ENCODE peak calls at places on chromosome 12, in nine cellular contexts. F, I, G, Z, O, U, K, S and B are unnamed samples.

GRCh38 chr12:32765906-32766305 is 10.2 kb upstream of the YARS2 start:
- DNase-seq in F (no peak), Z (no peak), I (no peak), O (no peak), K (no peak), S (peak; percentile 62), U (no peak), G (no peak), B (no peak)

GRCh38 chr12:8709124-8709830 is 11.5 kb downstream of the RIMKLB start:
- DNase-seq in Z (no peak), O (peak; percentile 23), S (no peak), F (no peak), K (peak; percentile 60), G (no peak), U (no peak), I (no peak), B (no peak)

GRCh38 chr12:81797100-81797499 is 38.0 kb upstream of the PPFIA2 start:
- DNase-seq in O (no peak), G (peak; percentile 71), F (peak; percentile 1), S (no peak), U (no peak), Z (no peak), I (no peak), K (peak; percentile 8), B (no peak)

GRCh38 chr12:32399373-32400113 is at the start of gene FGD4:
- DNase-seq in U (peak; percentile 60), Z (peak; percentile 13), F (peak; percentile 88), I (peak; percentile 81), O (peak; percentile 91), S (peak; percentile 82), G (peak; percentile 92), K (peak; percentile 92), B (peak; percentile 86)

GRCh38 chr12:19288603-19289244 is 150.6 kb upstream of the AEBP2 start:
- DNase-seq in Z (no peak), G (peak; percentile 79), K (peak; percentile 58), F (peak; percentile 38), I (no peak), U (no peak), S (peak; percentile 58), O (no peak), B (no peak)

GRCh38 chr12:117091758-117092510 is 7.3 kb downstream of the TESC start:
- DNase-seq in U (no peak), O (no peak), Z (no peak), K (no peak), F (no peak), G (no peak), S (no peak), I (no peak), B (no peak)

GRCh38 chr12:22626429-22626828 is 1.5 kb downstream of the ETNK1 start:
- DNase-seq in K (peak; percentile 42), G (no peak), U (no peak), F (no peak), O (no peak), Z (no peak), I (no peak), S (peak; percentile 59), B (no peak)

GRCh38 chr12:21337453-21337852 is 2.7 kb upstream of the SLCO1A2 start:
- DNase-seq in O (no peak), K (no peak), I (no peak), G (no peak), S (no peak), Z (no peak), U (no peak), F (no peak), B (no peak)

GRCh38 chr12:57166971-57167371 is 19.6 kb upstream of the LRP1-AS start:
- DNase-seq in K (peak; percentile 17), I (no peak), O (no peak), G (no peak), F (peak; percentile 90), U (no peak), S (peak; percentile 87), Z (no peak), B (no peak)

DNA sequence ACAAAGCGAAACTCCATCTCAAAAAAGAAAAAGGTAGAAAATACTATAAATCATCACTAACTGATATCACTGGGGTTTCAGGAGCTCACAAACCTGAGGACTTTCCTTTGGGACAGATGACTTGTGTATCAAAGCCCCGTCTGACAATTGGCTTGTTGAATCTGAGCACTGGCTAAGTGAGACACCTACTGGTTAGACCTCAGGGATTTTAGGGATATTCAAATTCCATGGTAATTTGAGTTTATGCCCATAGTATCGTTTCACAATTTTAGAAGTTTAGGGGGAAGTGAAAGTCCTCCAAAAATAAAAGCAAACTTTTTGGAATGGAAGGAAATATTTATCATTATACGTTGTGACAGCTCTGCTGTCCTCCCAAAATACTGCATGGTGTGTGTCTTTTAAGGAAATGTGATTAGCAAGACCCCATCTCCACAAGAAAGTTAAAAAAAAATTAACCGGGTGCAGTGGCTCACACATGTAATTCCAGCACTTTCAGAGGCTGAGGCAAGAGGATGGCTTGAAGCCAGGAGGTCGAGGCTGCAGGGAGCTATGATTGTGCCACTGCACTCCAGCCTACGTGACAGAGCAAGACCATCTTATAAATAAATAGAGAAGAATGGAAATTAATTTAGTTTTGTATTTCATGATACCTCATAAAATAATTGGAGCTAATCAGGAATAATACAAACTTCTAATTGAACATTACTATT is 49.2 kb downstream of the FBXL14 start:
- DNase-seq in I (no peak), S (peak; percentile 35), K (peak; percentile 32), U (no peak), G (peak; percentile 47), F (no peak), O (no peak), Z (no peak), B (no peak)
- TF ChIP-seq CTCF in I (no peak), S (peak; percentile 48), K (no peak), U (no peak), G (peak; percentile 44), F (peak; percentile 52), O (no peak), Z (peak; percentile 34), B (no peak)

DNA sequence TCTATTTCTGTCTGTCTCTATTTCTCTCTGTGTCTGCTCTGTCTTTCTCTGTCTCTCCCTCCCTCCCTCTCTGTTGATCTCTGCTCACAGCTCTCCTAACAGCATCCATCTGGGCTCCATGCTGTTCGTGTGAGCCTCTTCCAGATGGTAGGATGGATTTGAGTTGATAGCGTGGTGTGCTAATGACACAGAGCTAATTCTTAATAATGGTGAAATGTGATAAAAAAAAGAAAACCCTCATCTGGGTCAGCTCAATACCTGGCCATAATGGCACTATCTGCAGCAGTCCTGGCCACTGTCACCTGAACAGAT is 96.4 kb downstream of the AACS start:
- DNase-seq in I (no peak), Z (no peak), G (no peak), F (no peak), S (no peak), U (no peak), O (no peak), K (no peak), B (no peak)
- TF ChIP-seq CTCF in I (no peak), Z (no peak), G (no peak), F (no peak), S (no peak), U (no peak), O (no peak), K (no peak), B (no peak)

DNA sequence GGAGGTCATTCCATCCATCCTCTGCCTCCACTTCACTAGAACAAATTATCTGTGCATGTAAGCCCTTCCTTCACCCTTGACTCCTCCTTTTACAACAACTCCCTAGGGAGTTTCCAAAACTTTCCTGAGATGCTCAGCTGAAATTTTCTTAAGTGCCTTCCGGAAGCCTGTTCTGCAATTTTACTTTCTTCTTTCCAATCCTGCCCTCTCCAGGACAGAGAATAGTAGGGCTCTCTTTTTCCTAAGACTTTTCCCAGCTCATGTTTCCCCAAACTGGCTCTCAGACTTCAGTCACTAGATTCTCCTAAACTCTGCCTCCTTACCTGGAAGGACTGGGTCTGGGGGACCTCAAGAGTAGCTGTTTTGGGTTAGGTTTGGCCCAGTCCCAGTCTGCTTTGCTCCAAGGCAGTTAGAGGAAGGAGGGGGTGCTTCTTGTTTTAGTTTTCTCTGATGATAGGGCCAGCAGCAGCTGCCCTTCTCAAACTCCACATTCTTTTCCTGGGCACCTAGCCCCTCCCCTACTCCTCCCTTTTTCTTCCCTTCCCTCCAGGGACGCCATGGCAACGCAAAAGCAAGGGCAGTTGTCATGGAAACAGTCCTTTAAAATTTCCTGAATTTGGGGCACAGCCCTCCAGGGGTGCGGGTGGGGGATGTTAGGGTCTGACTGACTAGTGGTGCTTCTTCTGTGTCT is 17.1 kb downstream of the PPP1R1A start:
- DNase-seq in I (no peak), Z (no peak), G (peak; percentile 88), S (no peak), F (no peak), O (no peak), U (no peak), K (no peak), B (no peak)
- TF ChIP-seq CTCF in I (no peak), Z (no peak), G (peak; percentile 47), S (no peak), F (no peak), O (no peak), U (no peak), K (no peak), B (no peak)

DNA sequence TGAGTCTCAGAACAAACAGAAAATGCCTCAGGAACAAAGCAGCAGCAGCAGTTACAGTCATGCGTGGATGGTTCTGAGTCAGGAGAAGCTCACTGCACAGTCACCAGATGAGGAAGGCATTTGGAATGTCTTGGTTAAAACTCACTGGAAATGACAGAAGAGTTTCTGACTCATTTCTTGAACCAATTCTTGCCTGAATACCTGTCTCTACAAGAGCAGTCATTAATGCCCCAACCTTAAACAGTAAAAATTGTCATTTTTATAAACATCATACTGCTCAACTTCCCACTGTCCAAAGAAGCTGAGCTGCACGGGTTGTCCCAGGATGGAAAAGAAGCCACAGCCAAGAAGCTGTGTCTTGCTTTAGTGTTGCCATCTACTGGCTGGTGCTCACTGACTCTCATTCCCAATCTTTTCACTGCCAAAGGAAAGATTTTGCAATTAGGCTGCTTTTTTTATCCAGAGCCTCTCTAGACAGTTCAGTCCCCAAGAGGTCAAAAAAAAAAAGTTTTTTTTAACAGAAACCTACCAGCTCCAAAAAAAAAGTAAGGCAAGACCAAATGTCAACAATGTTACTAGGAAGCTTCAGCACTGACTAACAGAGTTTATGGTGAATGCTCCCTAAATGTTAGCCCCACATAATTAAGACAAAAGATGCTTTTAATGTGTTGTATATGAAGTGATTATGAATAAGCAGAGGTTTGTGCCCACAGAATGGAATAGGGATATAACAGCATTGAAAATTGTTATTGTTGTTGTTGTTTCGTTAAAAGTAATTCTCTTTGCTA is 40.4 kb downstream of the KICS2 start:
- DNase-seq in S (peak; percentile 99), Z (peak; percentile 91), U (no peak), O (peak; percentile 33), G (peak; percentile 42), K (peak; percentile 87), F (peak; percentile 69), I (peak; percentile 44), B (no peak)
- TF ChIP-seq CTCF in S (peak; percentile 77), Z (peak; percentile 67), U (no peak), O (peak; percentile 63), G (peak; percentile 62), K (peak; percentile 24), F (peak; percentile 74), I (peak; percentile 69), B (no peak)

GRCh38 chr12:14774074-14774943 is 29.0 kb downstream of the WBP11 start:
- DNase-seq in F (peak; percentile 97), S (peak; percentile 95), Z (peak; percentile 85), G (peak; percentile 99), I (peak; percentile 98), O (peak; percentile 96), U (peak; percentile 93), K (peak; percentile 95), B (peak; percentile 87)
- TF ChIP-seq CTCF in F (no peak), S (no peak), Z (no peak), G (no peak), I (no peak), O (peak; percentile 8), U (no peak), K (no peak), B (no peak)